ENCODE peak calls at places on chromosomes 7 and 10, in eight cellular contexts. E is head of caudate nucleus, X is NCI-H2081 treated with DMSO at 0.1 percent for 48 hours, R is T-cell, B is astrocyte of the spinal cord, N is Caco-2, I is tibial nerve, H is SK-N-SH. P is an unnamed sample.

GRCh38 chr10:114304566-114305421 is 65.7 kb downstream of the VWA2 start:
- DNase-seq in E (peak), X (no peak), R (peak), B (no peak), N (peak), I (no peak), H (peak), P (no peak)

GRCh38 chr10:121994429-121994881 is 5.5 kb downstream of the TACC2 start:
- DNase-seq in E (no peak), X (no peak), R (no peak), B (no peak), N (peak), I (no peak), H (no peak), P (no peak)

GRCh38 chr10:103966671-103967432 is at the start of gene SLK:
- DNase-seq in E (peak), X (no peak), R (peak), B (peak), N (peak), I (peak), H (peak), P (peak)

GRCh38 chr7:43649755-43650274 is 66.9 kb downstream of the STK17A start:
- DNase-seq in E (no peak), X (no peak), R (peak), B (peak), N (no peak), I (no peak), H (no peak), P (peak)

GRCh38 chr7:98733036-98733435 is 116.0 kb downstream of the NPTX2 start:
- DNase-seq in E (no peak), X (no peak), R (no peak), B (no peak), N (peak), I (no peak), H (peak), P (peak)

GRCh38 chr7:43723002-43723331 is 6.4 kb downstream of the COA1 start:
- DNase-seq in E (no peak), X (no peak), R (no peak), B (no peak), N (no peak), I (no peak), H (no peak), P (no peak)

GRCh38 chr10:92413011-92413410 is 122.0 kb downstream of the MARCHF5 start:
- DNase-seq in E (no peak), X (no peak), R (no peak), B (no peak), N (no peak), I (no peak), H (no peak), P (no peak)

GRCh38 chr7:66748791-66749190 is 8.3 kb downstream of the RABGEF1 start:
- DNase-seq in E (no peak), X (no peak), R (no peak), B (no peak), N (no peak), I (no peak), H (no peak), P (no peak)

GRCh38 chr10:75542902-75543301 is 111.5 kb downstream of the LRMDA start:
- DNase-seq in E (peak), X (no peak), R (no peak), B (peak), N (no peak), I (peak), H (peak), P (peak)

GRCh38 chr10:114821293-114821914 is at the start of gene FHIP2A:
- DNase-seq in E (peak), X (no peak), R (peak), B (peak), N (peak), I (peak), H (peak), P (peak)

GRCh38 chr10:6565588-6565987 is 14.5 kb downstream of the PRKCQ start:
- DNase-seq in E (no peak), X (no peak), R (no peak), B (no peak), N (no peak), I (no peak), H (no peak), P (no peak)

GRCh38 chr7:99155207-99155606 is 11.3 kb upstream of the SMURF1 start:
- DNase-seq in E (no peak), X (no peak), R (no peak), B (no peak), N (no peak), I (no peak), H (no peak), P (no peak)

GRCh38 chr10:68043030-68043429 is 32.1 kb downstream of the HERC4 start:
- DNase-seq in E (no peak), X (no peak), R (no peak), B (peak), N (no peak), I (no peak), H (no peak), P (no peak)

GRCh38 chr7:23306936-23307521 is 7.9 kb downstream of the MALSU1 start:
- DNase-seq in E (no peak), X (no peak), R (no peak), B (no peak), N (no peak), I (no peak), H (no peak), P (no peak)

GRCh38 chr10:87865201-87866025 is 2.0 kb downstream of the PTEN start:
- DNase-seq in E (no peak), X (no peak), R (no peak), B (peak), N (no peak), I (no peak), H (no peak), P (peak)

GRCh38 chr7:79298145-79298760 is 155.2 kb downstream of the MAGI2 start:
- DNase-seq in E (peak), X (no peak), R (no peak), B (peak), N (peak), I (no peak), H (peak), P (peak)

GRCh38 chr10:132716691-132717490 is 69.1 kb downstream of the NKX6-2 start:
- DNase-seq in E (no peak), X (no peak), R (no peak), B (no peak), N (no peak), I (no peak), H (no peak), P (no peak)

GRCh38 chr10:121596668-121597503 is 1.4 kb downstream of the FGFR2 start:
- DNase-seq in E (peak), X (no peak), R (no peak), B (no peak), N (peak), I (peak), H (no peak), P (no peak)

GRCh38 chr7:91313113-91313512 is 48.9 kb downstream of the FZD1 start:
- DNase-seq in E (no peak), X (no peak), R (no peak), B (no peak), N (no peak), I (no peak), H (peak), P (no peak)

GRCh38 chr10:127578628-127579305 is 29.7 kb downstream of the NPS start:
- DNase-seq in E (no peak), X (no peak), R (no peak), B (no peak), N (no peak), I (no peak), H (no peak), P (no peak)

GRCh38 chr7:137592232-137592896 is 248.8 kb upstream of the PTN start:
- DNase-seq in E (peak), X (peak), R (no peak), B (peak), N (peak), I (no peak), H (peak), P (peak)

GRCh38 chr10:8438603-8439002 is 384.1 kb downstream of the GATA3 start:
- DNase-seq in E (no peak), X (no peak), R (peak), B (no peak), N (no peak), I (no peak), H (no peak), P (no peak)

GRCh38 chr7:158353606-158354570 is 233.7 kb downstream of the PTPRN2 start:
- DNase-seq in E (no peak), X (no peak), R (no peak), B (no peak), N (peak), I (no peak), H (peak), P (peak)

GRCh38 chr7:27564881-27565482 is 97.7 kb downstream of the HIBADH start:
- DNase-seq in E (no peak), X (no peak), R (no peak), B (no peak), N (no peak), I (no peak), H (no peak), P (no peak)

GRCh38 chr7:3897430-3898385 is 596.7 kb downstream of the SDK1 start:
- DNase-seq in E (peak), X (no peak), R (no peak), B (peak), N (peak), I (no peak), H (peak), P (peak)

GRCh38 chr10:62724465-62724864 is 80.1 kb upstream of the ADO start:
- DNase-seq in E (no peak), X (no peak), R (no peak), B (no peak), N (peak), I (no peak), H (no peak), P (no peak)

GRCh38 chr10:91352760-91353159 is 57.4 kb upstream of the HECTD2 start:
- DNase-seq in E (no peak), X (no peak), R (no peak), B (no peak), N (no peak), I (no peak), H (no peak), P (no peak)

GRCh38 chr7:74379938-74380337 is 73.8 kb upstream of the GTF2IRD1 start:
- DNase-seq in E (peak), X (no peak), R (no peak), B (no peak), N (no peak), I (no peak), H (peak), P (no peak)

GRCh38 chr10:63421591-63421990 is 44.2 kb downstream of the JMJD1C start:
- DNase-seq in E (no peak), X (no peak), R (peak), B (no peak), N (no peak), I (no peak), H (no peak), P (no peak)

GRCh38 chr10:12656518-12657142 is 307.3 kb downstream of the CAMK1D start:
- DNase-seq in E (no peak), X (peak), R (no peak), B (peak), N (peak), I (no peak), H (peak), P (peak)

GRCh38 chr7:50266893-50267386 is 37.6 kb upstream of the IKZF1 start:
- DNase-seq in E (no peak), X (no peak), R (peak), B (no peak), N (no peak), I (no peak), H (no peak), P (no peak)

GRCh38 chr7:38374507-38374906 is 101.1 kb upstream of the TARP start:
- DNase-seq in E (peak), X (no peak), R (no peak), B (peak), N (no peak), I (no peak), H (peak), P (peak)

GRCh38 chr7:56048245-56048644 is 3.0 kb downstream of the PSPH start:
- DNase-seq in E (no peak), X (no peak), R (no peak), B (no peak), N (no peak), I (no peak), H (no peak), P (no peak)

GRCh38 chr7:48179631-48180030 is 8.4 kb downstream of the ABCA13 start:
- DNase-seq in E (no peak), X (no peak), R (no peak), B (no peak), N (no peak), I (no peak), H (no peak), P (no peak)

GRCh38 chr7:122887198-122887597 is 938 bp upstream of the CADPS2 start:
- DNase-seq in E (peak), X (no peak), R (no peak), B (peak), N (peak), I (peak), H (peak), P (peak)

P was measured in cardiac fibroblast.